ENCODE peak calls at places on chromosomes 6 and 20, in seven cellular contexts. B, O, D, S, Y, W and N are unnamed samples.

GRCh38 chr6:68240731-68241130 is 394.4 kb upstream of the ADGRB3 start:
- DNase-seq in B (no peak), S (no peak), Y (no peak), W (no peak), O (no peak), D (no peak), N (no peak)

GRCh38 chr6:4920914-4921410 is 82.9 kb downstream of the RPP40 start:
- DNase-seq in W (no peak), D (no peak), O (no peak), B (no peak), S (no peak), Y (no peak), N (no peak)

GRCh38 chr6:152863618-152864326 is 113.2 kb downstream of the VIP start:
- DNase-seq in D (no peak), W (peak; percentile 60), Y (no peak), O (peak; percentile 65), S (no peak), B (peak; percentile 8), N (no peak)

GRCh38 chr20:17556842-17557674 is 12.8 kb upstream of the DSTN start:
- DNase-seq in Y (no peak), O (no peak), D (peak; percentile 93), W (peak; percentile 73), B (no peak), S (no peak), N (no peak)

GRCh38 chr20:12316794-12317193 is 399.1 kb downstream of the BTBD3 start:
- DNase-seq in Y (no peak), B (no peak), D (no peak), W (no peak), O (no peak), S (no peak), N (no peak)

GRCh38 chr6:42326248-42326647 is 108.6 kb upstream of the MRPS10 start:
- DNase-seq in W (no peak), S (no peak), B (no peak), O (no peak), D (no peak), Y (no peak), N (no peak)

GRCh38 chr6:153231048-153231635 is 100.1 kb upstream of the RGS17 start:
- DNase-seq in Y (no peak), B (no peak), W (peak; percentile 40), D (no peak), O (peak; percentile 52), S (no peak), N (no peak)

GRCh38 chr20:32461836-32462600 is 103.9 kb downstream of the ASXL1 start:
- DNase-seq in D (no peak), W (no peak), Y (no peak), B (no peak), S (no peak), O (no peak), N (no peak)

GRCh38 chr6:10531942-10532341 is 10.8 kb downstream of the GCNT2 start:
- DNase-seq in S (no peak), W (no peak), O (no peak), D (no peak), B (no peak), Y (no peak), N (no peak)

GRCh38 chr6:108946695-108947094 is 98.5 kb downstream of the ARMC2 start:
- DNase-seq in W (no peak), D (peak; percentile 74), O (no peak), S (no peak), Y (no peak), B (no peak), N (no peak)

GRCh38 chr6:11423667-11424066 is 113.9 kb upstream of the TMEM170B start:
- DNase-seq in O (no peak), B (no peak), S (peak; percentile 47), Y (no peak), W (no peak), D (no peak), N (no peak)

GRCh38 chr6:16851758-16852157 is 90.5 kb upstream of the ATXN1 start:
- DNase-seq in B (peak; percentile 55), S (no peak), W (no peak), Y (no peak), D (no peak), O (no peak), N (no peak)

GRCh38 chr6:16850332-16851022 is 89.2 kb upstream of the ATXN1 start:
- DNase-seq in B (no peak), D (no peak), W (no peak), S (no peak), O (no peak), Y (no peak), N (no peak)

GRCh38 chr6:16851044-16851540 is 89.8 kb upstream of the ATXN1 start:
- DNase-seq in B (no peak), W (no peak), D (no peak), Y (no peak), S (no peak), O (no peak), N (no peak)

GRCh38 chr6:16846399-16846778 is 85.1 kb upstream of the ATXN1 start:
- DNase-seq in O (no peak), D (no peak), B (no peak), W (no peak), Y (no peak), S (no peak), N (no peak)

GRCh38 chr6:16849280-16850210 is 88.3 kb upstream of the ATXN1 start:
- DNase-seq in Y (no peak), W (peak; percentile 9), O (no peak), B (no peak), S (no peak), D (no peak), N (no peak)
- TF ChIP-seq POLR2AphosphoS5 in Y (no peak), W (no peak), O (no peak), B (no peak), S (no peak), D (no peak), N (no peak)

DNA sequence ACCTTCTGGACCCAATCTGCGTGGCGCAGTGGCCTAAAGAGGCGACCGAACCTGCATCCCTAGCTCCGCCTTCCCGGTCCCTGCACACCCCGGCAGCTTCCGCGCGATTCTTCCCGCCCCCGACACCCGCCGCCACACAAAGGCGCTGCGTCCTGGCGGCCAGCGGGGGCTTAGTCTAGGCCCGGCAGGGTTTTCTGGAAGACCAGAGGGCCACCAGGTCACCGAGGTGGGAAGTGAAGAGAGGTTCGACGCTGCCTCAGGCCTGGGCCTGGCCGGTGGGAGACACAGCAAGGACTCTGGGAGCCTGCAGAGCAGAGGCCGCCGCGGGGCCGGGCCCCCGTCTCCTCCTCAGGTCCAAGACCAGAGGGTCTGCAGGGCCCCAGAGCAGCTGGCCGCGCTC is 154.9 kb downstream of the OR2B2 start:
- DNase-seq in S (no peak), B (no peak), D (no peak), Y (peak; percentile 83), O (no peak), W (peak; percentile 70), N (no peak)
- TF ChIP-seq POLR2AphosphoS5 in S (no peak), B (peak; percentile 40), D (no peak), Y (peak; percentile 63), O (no peak), W (no peak), N (no peak)

DNA sequence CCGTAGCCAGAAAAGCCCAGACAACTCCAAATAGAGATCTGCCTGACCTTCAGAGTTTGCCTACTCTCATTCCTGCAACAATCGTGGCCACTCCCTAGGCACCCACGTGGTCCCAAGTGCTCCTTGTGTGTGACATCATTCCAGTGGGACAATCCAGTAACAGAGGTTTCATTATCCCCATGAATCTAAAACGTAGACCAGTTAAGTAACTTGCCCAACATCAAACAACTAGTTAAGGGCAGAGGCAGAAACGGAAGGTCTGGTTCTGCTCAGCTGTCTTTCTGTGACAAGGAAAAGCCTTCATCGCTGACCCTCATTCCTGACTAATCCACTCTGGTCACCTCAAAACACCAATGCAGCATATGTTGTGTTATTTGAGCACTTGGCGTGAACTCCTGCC is 261.4 kb upstream of the JARID2 start:
- DNase-seq in B (no peak), W (peak; percentile 79), D (no peak), Y (no peak), S (no peak), O (no peak), N (no peak)
- TF ChIP-seq POLR2AphosphoS5 in B (no peak), W (no peak), D (no peak), Y (no peak), S (peak; percentile 13), O (no peak), N (no peak)

GRCh38 chr6:131960371-131961133 is 9.4 kb upstream of the CCN2 start:
- DNase-seq in S (no peak), D (no peak), O (no peak), B (no peak), Y (no peak), W (no peak), N (no peak)
- TF ChIP-seq POLR2AphosphoS5 in S (no peak), D (no peak), O (no peak), B (no peak), Y (no peak), W (no peak), N (no peak)

DNA sequence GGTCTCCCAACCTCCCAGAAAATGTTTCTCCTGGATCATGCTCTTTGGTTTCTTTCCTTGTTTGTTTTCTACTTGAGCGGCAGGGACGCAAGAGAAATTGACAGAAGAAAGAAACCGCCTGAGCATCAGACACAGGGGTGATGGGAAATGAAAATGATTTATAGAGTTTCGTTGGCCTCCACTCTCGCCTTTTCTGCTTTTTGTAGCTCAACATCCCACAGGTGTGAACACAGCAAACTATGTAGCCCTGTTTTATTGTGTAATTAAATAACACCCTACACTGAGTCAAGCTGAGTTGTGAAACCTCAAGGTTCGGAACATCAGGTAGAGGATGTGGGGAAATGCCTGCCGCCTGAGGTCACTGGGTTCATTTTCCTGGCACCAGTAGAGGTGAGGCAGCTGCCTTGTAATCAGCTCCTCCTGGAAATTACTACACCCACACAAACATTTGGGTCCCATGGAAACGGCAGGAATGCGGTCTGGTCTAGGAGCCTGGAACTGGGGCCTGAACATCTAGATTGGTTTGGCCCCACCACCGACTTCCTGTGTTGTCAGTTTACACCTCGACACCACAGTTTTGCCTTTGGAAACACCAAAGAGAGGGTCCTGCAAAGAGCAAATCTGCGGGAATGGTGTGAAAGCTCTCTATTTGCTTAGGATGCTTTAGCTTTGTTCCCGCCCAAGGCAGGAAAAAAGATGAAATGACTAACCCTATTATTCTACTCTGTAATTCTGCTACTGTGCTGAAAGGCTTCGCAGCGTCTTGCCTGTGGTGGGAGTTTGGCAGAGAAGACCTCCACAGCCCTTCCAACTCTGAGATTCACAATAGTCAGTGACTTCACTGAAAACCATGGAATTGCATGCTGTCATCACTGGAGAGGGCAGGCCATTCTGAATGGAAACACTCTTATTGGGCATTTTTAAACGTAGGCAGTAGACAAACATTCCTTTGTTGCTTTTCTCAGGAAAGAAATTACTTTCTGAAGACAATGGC is 53.0 kb downstream of the ADAT2 start:
- DNase-seq in B (no peak), S (no peak), O (peak; percentile 42), W (peak; percentile 55), D (no peak), Y (no peak), N (no peak)
- TF ChIP-seq POLR2AphosphoS5 in B (no peak), S (peak; percentile 16), O (no peak), W (no peak), D (no peak), Y (no peak), N (no peak)

DNA sequence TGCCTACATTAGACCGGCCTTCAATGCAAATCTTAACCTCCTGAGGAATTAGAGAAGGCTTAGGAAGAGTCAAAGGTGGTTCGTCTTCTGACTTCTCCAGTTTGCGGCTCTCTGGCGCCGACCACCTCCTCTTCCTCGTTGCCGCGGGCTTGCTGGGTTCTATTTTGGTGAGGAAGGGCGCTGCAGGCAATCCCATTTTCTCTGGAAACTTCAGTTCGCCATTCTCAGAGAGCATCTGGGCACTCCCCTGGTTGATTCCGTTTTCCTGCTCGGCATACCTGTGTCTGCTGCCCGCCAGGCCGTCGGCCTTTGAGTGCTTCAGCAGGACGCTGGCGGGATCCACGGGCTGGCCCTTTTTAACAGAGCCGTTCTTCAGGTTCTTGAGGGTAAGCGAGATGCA is 67.9 kb downstream of the GMPR start:
- DNase-seq in O (no peak), W (no peak), B (no peak), D (no peak), Y (no peak), S (no peak), N (no peak)
- TF ChIP-seq POLR2AphosphoS5 in O (no peak), W (no peak), B (no peak), D (no peak), Y (no peak), S (no peak), N (no peak)